ENCODE peak calls at places on chromosomes 5 and 9, in five cellular contexts. B, Q, O, L and F are unnamed samples.

GRCh38 chr9:8492679-8493078 is 693.1 kb upstream of the DMAC1 start:
- DNase-seq in O (no peak), B (no peak), Q (no peak), L (no peak), F (no peak)

GRCh38 chr9:114406441-114406840 is 18.7 kb upstream of the AKNA start:
- DNase-seq in B (no peak), L (no peak), O (no peak), Q (no peak), F (no peak)

GRCh38 chr5:154513669-154514084 is 35.6 kb upstream of the HAND1 start:
- DNase-seq in L (no peak), B (no peak), O (no peak), Q (no peak), F (no peak)

GRCh38 chr5:55897905-55898304 is 46.7 kb downstream of the IL31RA start:
- DNase-seq in O (no peak), Q (no peak), B (no peak), L (no peak), F (no peak)

GRCh38 chr5:140764177-140765020 is 21.5 kb upstream of the PCDHA1 start:
- DNase-seq in Q (no peak), B (no peak), O (no peak), L (no peak), F (no peak)

GRCh38 chr9:120982851-120983250 is 56.3 kb upstream of the TRAF1 start:
- DNase-seq in L (no peak), B (no peak), Q (no peak), O (peak; percentile 11), F (no peak)

GRCh38 chr9:75552941-75553340 is 337.5 kb upstream of the PCSK5 start:
- DNase-seq in O (no peak), L (no peak), B (no peak), Q (no peak), F (no peak)

GRCh38 chr9:14240491-14240890 is 73.5 kb downstream of the NFIB start:
- DNase-seq in Q (no peak), L (no peak), B (no peak), O (no peak), F (no peak)

GRCh38 chr5:140101179-140101578 is 12.7 kb upstream of the PURA start:
- DNase-seq in O (no peak), B (no peak), L (no peak), Q (no peak), F (no peak)

GRCh38 chr5:98085593-98085992 is 687.9 kb upstream of the RGMB start:
- DNase-seq in O (no peak), Q (no peak), L (no peak), B (no peak), F (no peak)

GRCh38 chr5:134003957-134004625 is 684 bp downstream of the VDAC1 start:
- DNase-seq in L (peak; percentile 82), Q (peak; percentile 84), B (peak; percentile 36), O (no peak), F (peak; percentile 86)

GRCh38 chr5:172870261-172870806 is 36.3 kb downstream of the ERGIC1 start:
- DNase-seq in O (peak; percentile 91), Q (no peak), L (peak; percentile 87), B (no peak), F (no peak)

GRCh38 chr5:80871541-80871961 is 88.6 kb upstream of the RASGRF2 start:
- DNase-seq in O (peak; percentile 72), B (no peak), Q (no peak), L (no peak), F (no peak)

GRCh38 chr5:73436535-73437125 is 11.9 kb downstream of the FOXD1 start:
- DNase-seq in L (no peak), Q (no peak), B (no peak), O (no peak), F (no peak)

GRCh38 chr5:164663223-164663989 is 1158.0 kb downstream of the MAT2B start:
- DNase-seq in Q (no peak), O (peak; percentile 55), B (no peak), L (no peak), F (no peak)

GRCh38 chr9:95379630-95380029 is 62.1 kb upstream of the FANCC start:
- DNase-seq in L (no peak), Q (no peak), O (no peak), B (no peak), F (no peak)

GRCh38 chr5:36861820-36862219 is 14.7 kb upstream of the NIPBL start:
- DNase-seq in O (peak; percentile 47), L (no peak), Q (no peak), B (no peak), F (no peak)

GRCh38 chr9:16726718-16727451 is 143.6 kb downstream of the BNC2 start:
- DNase-seq in B (peak; percentile 64), O (peak; percentile 71), Q (peak; percentile 79), L (peak; percentile 95), F (peak; percentile 84)

GRCh38 chr5:177349362-177349647 is 2.2 kb downstream of the LMAN2 start:
- DNase-seq in Q (no peak), L (no peak), B (no peak), O (no peak), F (no peak)
- H3K4me3 ChIP-seq in Q (no peak overlapping the region), L (no peak overlapping the region), B (no peak overlapping the region), O (peak overlapping the region; percentile 93), F (no peak overlapping the region)

DNA sequence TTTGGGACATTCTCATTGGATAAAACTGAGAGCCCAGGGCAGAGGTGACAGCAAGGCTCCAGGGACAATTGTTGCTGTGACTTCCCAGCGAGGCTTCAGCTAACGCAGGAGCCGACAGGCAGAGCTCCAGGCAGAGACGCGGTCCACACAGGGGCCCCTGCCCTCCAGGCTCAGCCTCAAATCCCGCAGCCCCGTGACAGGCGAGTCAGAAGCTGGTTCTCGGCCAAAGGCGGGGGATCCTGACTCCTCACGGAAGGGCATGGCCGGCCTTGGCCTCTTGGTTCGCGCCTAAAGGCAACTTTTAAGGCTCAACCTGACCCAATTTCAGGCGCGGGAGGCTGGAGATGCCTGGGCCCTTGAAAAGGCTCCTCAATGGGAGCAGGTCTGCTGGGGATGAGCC is 21.3 kb downstream of the SLC12A7 start:
- DNase-seq in L (no peak), O (peak; percentile 31), B (no peak), Q (no peak), F (no peak)
- H3K27ac ChIP-seq in L (no peak overlapping the region), O (no peak overlapping the region), B (no peak overlapping the region), Q (no peak overlapping the region), F (no peak overlapping the region)

GRCh38 chr9:86856259-86856658 is 91.0 kb downstream of the GAS1 start:
- DNase-seq in L (no peak), O (no peak), B (no peak), Q (no peak), F (no peak)
- TF ChIP-seq CTCF in L (no peak), O (no peak), B (no peak), Q (no peak), F (no peak)

GRCh38 chr5:96627792-96628191 is 34.4 kb upstream of the CAST start:
- DNase-seq in Q (no peak), L (no peak), B (no peak), O (peak; percentile 62), F (no peak)
- H3K4me3 ChIP-seq in Q (no peak overlapping the region), L (no peak overlapping the region), B (no peak overlapping the region), O (peak overlapping the region; percentile 51), F (no peak overlapping the region)

GRCh38 chr9:128916745-128917144 is 4.0 kb upstream of the PHYHD1 start:
- DNase-seq in Q (no peak), O (no peak), B (no peak), L (no peak), F (no peak)
- H3K27ac ChIP-seq in Q (peak overlapping the region; percentile 80), O (peak overlapping the region; percentile 75), B (no peak overlapping the region), L (peak overlapping the region; percentile 80), F (peak overlapping the region; percentile 92)

DNA sequence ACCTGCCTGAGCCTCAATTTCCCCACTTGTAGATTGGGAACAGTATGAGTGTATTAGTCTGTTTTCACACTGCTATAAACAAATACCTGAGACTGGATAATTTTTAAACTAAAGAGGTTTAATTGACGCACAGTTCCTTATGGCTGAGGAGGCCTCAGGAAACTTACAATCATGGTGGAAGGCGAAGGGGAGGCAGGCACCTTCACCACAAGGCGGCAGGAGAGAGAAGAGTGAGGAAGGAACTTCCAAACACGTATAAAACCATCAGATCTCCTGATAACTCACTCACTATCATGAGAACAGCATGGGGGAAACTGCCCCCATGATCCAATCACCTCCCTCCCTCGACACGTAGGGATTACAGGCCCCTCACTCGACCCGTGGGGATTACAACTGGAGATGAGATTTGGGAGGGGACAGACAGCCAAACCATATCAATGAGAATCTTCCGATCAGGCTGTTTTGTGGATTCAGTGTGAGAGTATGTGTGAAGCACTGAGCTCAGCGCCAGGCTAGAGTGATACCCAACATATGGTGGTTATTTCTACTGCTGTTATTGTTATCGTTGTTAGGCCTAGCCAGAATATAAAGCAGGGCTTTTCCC is 14.6 kb upstream of the LMX1B start:
- DNase-seq in O (no peak), B (peak; percentile 41), Q (no peak), L (no peak), F (no peak)
- TF ChIP-seq CTCF in O (peak; percentile 27), B (peak; percentile 36), Q (no peak), L (no peak), F (no peak)

GRCh38 chr9:69036799-69037198 is 1.2 kb downstream of the FXN start:
- DNase-seq in B (no peak), O (no peak), Q (no peak), L (no peak), F (no peak)
- H3K4me3 ChIP-seq in B (no peak overlapping the region), O (peak overlapping the region; percentile 96), Q (peak overlapping the region; percentile 77), L (peak overlapping the region; percentile 62), F (peak overlapping the region; percentile 85)

DNA sequence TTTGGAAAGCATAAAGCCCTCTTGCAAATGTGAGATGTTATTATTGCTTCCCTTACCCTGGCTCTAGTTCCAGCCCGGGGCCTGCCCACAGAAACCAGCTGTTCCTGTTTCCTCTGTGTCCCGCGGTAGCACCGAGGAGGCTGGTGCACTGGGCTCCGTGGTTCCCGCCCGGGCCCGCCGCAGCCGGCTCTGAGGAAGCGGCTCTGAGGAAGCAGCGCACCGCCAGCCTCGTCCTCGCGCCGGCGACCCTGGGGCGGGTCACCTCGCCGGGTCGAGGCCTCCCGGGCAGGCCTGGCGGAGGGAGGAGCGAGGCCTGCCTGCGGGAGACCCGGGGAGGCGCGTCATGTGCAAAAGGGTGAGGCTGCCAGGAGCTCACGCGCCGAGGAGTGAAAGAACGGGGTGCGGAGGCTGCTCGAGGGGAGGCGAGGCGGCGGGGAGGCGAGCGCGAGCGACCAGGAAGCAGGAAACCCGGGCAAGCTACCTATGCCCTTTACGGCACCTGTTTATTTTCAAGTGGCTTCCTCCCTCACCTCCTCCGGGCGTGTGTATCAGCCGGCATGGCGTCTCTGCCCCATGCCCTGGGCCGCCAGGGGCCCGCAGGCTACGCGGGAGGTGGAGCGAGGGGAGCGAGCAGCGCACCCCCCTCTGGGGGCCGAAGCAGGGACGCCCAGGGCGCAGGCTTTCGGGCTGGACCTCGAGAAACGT is 61.3 kb upstream of the MEGF10 start:
- DNase-seq in O (peak; percentile 51), L (peak; percentile 78), Q (peak; percentile 82), B (no peak), F (no peak)
- H3K27ac ChIP-seq in O (no peak overlapping the region), L (peak overlapping the region; percentile 18), Q (peak overlapping the region; percentile 77), B (no peak overlapping the region), F (peak overlapping the region; percentile 55)

GRCh38 chr5:169304175-169304574 is 3.2 kb upstream of the SLIT3 start:
- DNase-seq in L (no peak), O (no peak), Q (no peak), B (no peak), F (no peak)
- TF ChIP-seq CTCF in L (no peak), O (no peak), Q (no peak), B (no peak), F (no peak)

DNA sequence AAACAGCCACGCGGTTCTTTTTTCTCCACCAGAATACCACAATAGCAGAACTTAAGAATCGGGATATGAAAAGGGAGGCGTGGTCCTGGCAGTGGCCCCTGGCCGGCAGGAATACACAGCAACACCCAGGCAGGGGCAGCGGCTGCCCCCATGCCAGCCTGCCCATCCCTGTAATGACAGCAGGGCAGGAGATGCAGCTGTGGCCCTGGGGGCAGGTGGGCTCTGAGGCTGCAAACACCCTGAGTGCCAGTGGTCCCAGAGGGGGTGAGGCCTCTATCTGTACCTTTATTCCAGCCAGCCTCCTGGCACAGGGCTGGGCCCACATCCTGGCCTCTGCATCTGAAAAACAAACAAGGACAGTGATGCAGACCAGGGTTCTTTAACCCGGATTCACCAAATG is 12.4 kb downstream of the DIPK1B start:
- DNase-seq in O (no peak), L (no peak), B (no peak), Q (no peak), F (no peak)
- H3K4me3 ChIP-seq in O (no peak overlapping the region), L (no peak overlapping the region), B (no peak overlapping the region), Q (no peak overlapping the region), F (no peak overlapping the region)